ENCODE peak calls at places on chromosome 1, in nine cellular contexts. Y is heart left ventricle, L is astrocyte of the spinal cord, S is mucosa of descending colon, N is uterus, W is thoracic aorta, M is fibroblast of lung, C is foreskin fibroblast, G is mammary epithelial cell. P is an unnamed sample.

GRCh38 chr1:62288224-62288623 is 31.0 kb downstream of the KANK4 start:
- DNase-seq in L (no peak), M (no peak), C (no peak), S (no peak), N (no peak), W (no peak), G (no peak), Y (no peak), P (no peak)

GRCh38 chr1:185670187-185670627 is 64.0 kb upstream of the HMCN1 start:
- DNase-seq in W (no peak), L (peak; percentile 72), S (no peak), M (peak; percentile 54), C (peak; percentile 32), Y (peak; percentile 52), N (no peak), G (peak; percentile 35), P (peak; percentile 54)

GRCh38 chr1:161335796-161336195 is 21.6 kb downstream of the SDHC start:
- DNase-seq in W (no peak), G (no peak), N (no peak), Y (no peak), M (no peak), C (no peak), L (peak; percentile 3), S (no peak), P (peak; percentile 14)

GRCh38 chr1:184693011-184693410 is 61.6 kb downstream of the EDEM3 start:
- DNase-seq in C (no peak), L (peak; percentile 68), N (no peak), G (no peak), Y (no peak), S (no peak), M (peak; percentile 7), W (no peak), P (peak; percentile 29)

GRCh38 chr1:226990133-226990716 is 50.1 kb downstream of the COQ8A start:
- DNase-seq in L (no peak), G (no peak), C (no peak), S (peak; percentile 88), N (no peak), W (no peak), M (no peak), Y (peak; percentile 18), P (no peak)

GRCh38 chr1:240423525-240423924 is 188.4 kb downstream of the GREM2 start:
- DNase-seq in N (no peak), M (no peak), L (no peak), C (no peak), S (no peak), Y (no peak), W (no peak), G (no peak), P (no peak)

GRCh38 chr1:91529856-91530255 is 29.2 kb downstream of the CDC7 start:
- DNase-seq in M (peak; percentile 86), L (peak; percentile 33), Y (no peak), W (no peak), C (no peak), N (no peak), S (no peak), G (peak; percentile 54), P (peak; percentile 66)

GRCh38 chr1:64489707-64490106 is 19.8 kb downstream of the CACHD1 start:
- DNase-seq in C (no peak), G (no peak), N (no peak), S (no peak), W (no peak), M (no peak), L (no peak), Y (no peak), P (no peak)

GRCh38 chr1:22210636-22211035 is 67.7 kb upstream of the WNT4 start:
- DNase-seq in C (no peak), Y (no peak), M (no peak), S (no peak), N (no peak), G (no peak), L (no peak), W (no peak), P (no peak)

GRCh38 chr1:44621841-44622286 is 52.4 kb downstream of the TMEM53 start:
- DNase-seq in Y (no peak), W (no peak), C (peak; percentile 88), L (peak; percentile 13), S (no peak), N (no peak), M (peak; percentile 59), G (no peak), P (peak; percentile 5)

GRCh38 chr1:86430376-86430775 is 6.4 kb downstream of the CLCA2 start:
- DNase-seq in C (no peak), W (no peak), N (no peak), S (no peak), G (peak; percentile 64), L (no peak), Y (no peak), M (no peak), P (no peak)

GRCh38 chr1:22872971-22873664 is 99.5 kb downstream of the LACTBL1 start:
- DNase-seq in L (no peak), W (no peak), Y (no peak), S (no peak), G (peak; percentile 55), M (no peak), C (no peak), N (no peak), P (no peak)

GRCh38 chr1:153685578-153686340 is 7.3 kb downstream of the NPR1 start:
- DNase-seq in G (no peak), L (no peak), S (no peak), C (no peak), M (no peak), W (no peak), N (no peak), Y (no peak), P (no peak)

GRCh38 chr1:95467036-95467435 is 233.0 kb downstream of the RWDD3 start:
- DNase-seq in Y (no peak), L (no peak), M (peak; percentile 4), G (no peak), N (no peak), C (no peak), W (no peak), S (no peak), P (no peak)
- TF ChIP-seq CTCF in Y (peak; percentile 25), L (no peak), M (no peak), G (peak; percentile 21), N (no peak), C (no peak), W (no peak), S (no peak), P (no peak)

GRCh38 chr1:9591669-9592509 is 3.2 kb downstream of the TMEM201 start:
- DNase-seq in Y (no peak), C (no peak), M (no peak), S (peak; percentile 56), L (no peak), W (no peak), N (no peak), G (no peak), P (no peak)

GRCh38 chr1:9593492-9594465 is 5.1 kb downstream of the TMEM201 start:
- DNase-seq in C (peak; percentile 50), W (no peak), S (peak; percentile 61), N (peak; percentile 48), Y (peak; percentile 86), M (peak; percentile 49), L (peak; percentile 68), G (peak; percentile 75), P (peak; percentile 64)

GRCh38 chr1:9590945-9591668 is 2.4 kb downstream of the TMEM201 start:
- DNase-seq in C (no peak), N (no peak), M (no peak), G (no peak), W (no peak), L (no peak), Y (no peak), S (peak; percentile 50), P (no peak)

GRCh38 chr1:9593147-9593491 is 4.4 kb downstream of the TMEM201 start:
- DNase-seq in C (no peak), N (no peak), M (no peak), L (no peak), S (peak; percentile 48), W (no peak), G (no peak), Y (no peak), P (no peak)

DNA sequence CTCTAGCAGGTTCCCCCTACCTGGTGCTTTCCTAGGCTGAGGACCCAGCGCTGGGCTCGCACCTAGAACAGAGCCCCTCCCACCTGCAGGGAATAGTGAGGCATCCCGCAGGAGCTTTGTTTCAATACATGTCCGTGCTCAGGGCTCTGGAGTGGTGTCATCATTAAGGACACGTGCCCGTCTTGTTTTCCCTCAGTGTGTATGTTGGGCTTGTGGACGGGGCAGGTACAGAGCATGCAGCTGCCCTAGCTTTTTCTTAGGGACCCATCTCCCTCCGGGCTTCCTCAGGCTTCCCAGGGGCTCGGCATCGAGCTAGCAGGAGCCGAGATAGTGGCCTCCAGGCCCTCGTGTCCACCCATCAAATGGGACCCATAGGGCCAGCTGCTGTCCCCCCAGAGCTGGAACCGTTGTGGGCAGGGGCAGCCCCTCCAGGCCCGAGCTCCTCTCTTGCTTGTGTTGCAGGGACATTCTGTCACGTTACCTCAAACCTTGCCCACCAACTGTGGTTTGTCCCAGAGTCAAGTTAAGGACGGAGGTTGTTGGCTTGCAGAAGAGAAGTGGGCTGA is 3.9 kb downstream of the TMEM201 start:
- DNase-seq in N (no peak), M (no peak), G (no peak), C (no peak), Y (no peak), L (no peak), S (peak; percentile 37), W (no peak), P (no peak)
- H3K4me3 ChIP-seq in N (no peak overlapping the region), M (no peak overlapping the region), G (no peak overlapping the region), C (no peak overlapping the region), Y (no peak overlapping the region), L (no peak overlapping the region), S (no peak overlapping the region), W (no peak overlapping the region), P (no peak overlapping the region)

DNA sequence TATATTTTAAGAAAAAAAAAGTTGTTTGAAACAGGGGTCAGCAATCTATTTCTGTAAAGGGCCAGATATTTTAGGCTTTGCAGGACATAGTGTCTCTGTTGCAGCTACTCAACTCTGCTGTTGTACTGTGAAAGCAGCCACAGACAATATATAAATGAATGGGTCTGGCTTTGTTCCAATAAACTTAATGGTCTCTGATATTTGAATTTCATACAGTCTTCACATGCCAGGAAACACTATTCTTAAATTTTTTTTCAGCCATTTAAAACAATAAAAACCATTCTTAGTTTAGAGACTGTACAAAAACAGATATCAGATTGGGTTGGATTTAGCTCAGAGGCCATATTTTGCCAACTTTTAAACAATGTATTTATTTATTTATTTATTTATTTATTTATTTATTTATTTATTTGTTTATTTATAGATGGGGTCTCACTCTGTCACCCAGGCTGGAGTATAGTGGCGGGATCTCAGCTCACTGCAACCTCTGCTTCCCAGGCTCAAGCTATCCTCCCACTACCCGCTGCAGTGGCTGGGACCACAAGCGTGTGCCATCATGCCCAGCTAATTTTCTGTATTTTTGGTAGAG is 102.8 kb downstream of the DNM3 start:
- DNase-seq in Y (no peak), N (no peak), C (no peak), M (no peak), W (no peak), G (no peak), L (no peak), S (no peak), P (no peak)
- TF ChIP-seq CTCF in Y (no peak), N (no peak), C (no peak), M (no peak), W (no peak), G (no peak), L (no peak), S (no peak), P (no peak)

DNA sequence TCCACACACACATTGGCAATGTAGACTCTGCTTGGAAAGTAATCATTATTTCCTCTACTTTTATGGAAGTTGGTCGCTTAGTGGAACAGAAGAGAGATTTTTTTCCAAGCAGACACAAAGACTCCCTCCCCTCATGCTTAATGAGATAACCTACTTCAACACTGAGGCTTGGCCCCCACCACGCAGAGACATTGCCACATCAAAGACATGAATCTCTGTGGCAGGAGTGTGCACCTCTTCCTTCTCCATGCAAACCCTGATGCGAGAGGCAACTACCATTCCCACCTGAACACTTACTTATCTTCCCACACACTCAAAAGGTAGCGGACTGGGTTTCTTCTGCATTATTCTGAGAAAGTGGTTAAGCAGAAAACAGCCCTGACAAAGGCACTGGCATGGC is 37.3 kb upstream of the LPAR3 start:
- DNase-seq in Y (no peak), M (no peak), N (no peak), C (no peak), W (no peak), L (no peak), S (no peak), G (no peak), P (no peak)
- H3K4me3 ChIP-seq in Y (no peak overlapping the region), M (no peak overlapping the region), N (no peak overlapping the region), C (no peak overlapping the region), W (no peak overlapping the region), L (no peak overlapping the region), S (no peak overlapping the region), G (no peak overlapping the region), P (no peak overlapping the region)